ENCODE peak calls at places on chromosomes 2 and 18, in seven cellular contexts. G, A, O, H, X, Y and W are unnamed samples.

GRCh38 chr18:39795350-39795749 is 2159.7 kb upstream of the PIK3C3 start:
- DNase-seq in G (no peak), A (no peak), O (no peak), H (no peak), X (no peak), Y (no peak), W (no peak)

GRCh38 chr2:43269706-43270105 is 43.3 kb upstream of the ZFP36L2 start:
- DNase-seq in G (no peak), A (peak), O (no peak), H (no peak), X (peak), Y (peak), W (no peak)

GRCh38 chr18:13397504-13398163 is 179.1 kb downstream of the LDLRAD4 start:
- DNase-seq in G (no peak), A (no peak), O (no peak), H (no peak), X (no peak), Y (no peak), W (no peak)

GRCh38 chr18:40210696-40211095 is 1744.3 kb upstream of the PIK3C3 start:
- DNase-seq in G (no peak), A (no peak), O (no peak), H (no peak), X (no peak), Y (no peak), W (no peak)

GRCh38 chr2:207624170-207625013 is 802 bp downstream of the METTL21A start:
- DNase-seq in G (peak), A (peak), O (peak), H (peak), X (peak), Y (peak), W (peak)

GRCh38 chr2:14634885-14635871 is 2.7 kb downstream of the LRATD1 start:
- DNase-seq in G (peak), A (peak), O (no peak), H (peak), X (peak), Y (peak), W (peak)

GRCh38 chr18:73924316-73924715 is 223.3 kb downstream of the FBXO15 start:
- DNase-seq in G (no peak), A (no peak), O (no peak), H (no peak), X (no peak), Y (no peak), W (no peak)

GRCh38 chr2:236646441-236646840 is 76.8 kb downstream of the ACKR3 start:
- DNase-seq in G (no peak), A (no peak), O (no peak), H (no peak), X (peak), Y (no peak), W (no peak)

GRCh38 chr2:165274698-165275097 is 35.5 kb downstream of the SCN2A start:
- DNase-seq in G (no peak), A (peak), O (no peak), H (no peak), X (peak), Y (no peak), W (no peak)

GRCh38 chr18:46236156-46236555 is 132.0 kb downstream of the HAUS1 start:
- DNase-seq in G (no peak), A (no peak), O (no peak), H (no peak), X (no peak), Y (no peak), W (no peak)

GRCh38 chr2:241064008-241064801 is 37.9 kb downstream of the MTERF4 start:
- DNase-seq in G (peak), A (peak), O (peak), H (peak), X (peak), Y (peak), W (peak)

GRCh38 chr2:205170399-205170798 is 511.9 kb upstream of the NRP2 start:
- DNase-seq in G (no peak), A (no peak), O (no peak), H (no peak), X (no peak), Y (no peak), W (no peak)

GRCh38 chr18:72830109-72830508 is 37.7 kb downstream of the NETO1 start:
- DNase-seq in G (peak), A (no peak), O (no peak), H (peak), X (no peak), Y (no peak), W (no peak)

GRCh38 chr2:105373895-105374401 is 24.9 kb downstream of the FHL2 start:
- DNase-seq in G (no peak), A (no peak), O (no peak), H (no peak), X (no peak), Y (peak), W (no peak)

GRCh38 chr2:25313711-25314513 is 27.8 kb downstream of the DNMT3A start:
- DNase-seq in G (no peak), A (no peak), O (no peak), H (no peak), X (no peak), Y (no peak), W (no peak)

GRCh38 chr2:218298314-218298875 is 6.1 kb upstream of the TMBIM1 start:
- DNase-seq in G (no peak), A (no peak), O (no peak), H (no peak), X (no peak), Y (no peak), W (no peak)

GRCh38 chr2:25685030-25685429 is 11.7 kb upstream of the DTNB start:
- DNase-seq in G (no peak), A (no peak), O (no peak), H (no peak), X (no peak), Y (no peak), W (no peak)

GRCh38 chr2:37774976-37775907 is 103.8 kb upstream of the CDC42EP3 start:
- DNase-seq in G (no peak), A (no peak), O (no peak), H (peak), X (no peak), Y (no peak), W (no peak)

GRCh38 chr18:44229693-44230108 is 451.0 kb upstream of the SETBP1 start:
- DNase-seq in G (no peak), A (peak), O (no peak), H (peak), X (peak), Y (no peak), W (peak)

GRCh38 chr2:34578641-34579040 is 979.5 kb upstream of the FAM98A start:
- DNase-seq in G (no peak), A (no peak), O (no peak), H (peak), X (no peak), Y (no peak), W (no peak)

GRCh38 chr2:56199492-56199891 is 15.7 kb downstream of the CCDC85A start:
- DNase-seq in G (no peak), A (no peak), O (no peak), H (peak), X (no peak), Y (no peak), W (no peak)

GRCh38 chr18:3279201-3280185 is 17.6 kb downstream of the MYL12B start:
- DNase-seq in G (no peak), A (no peak), O (no peak), H (no peak), X (no peak), Y (no peak), W (no peak)

GRCh38 chr2:28956415-28956826 is 24.7 kb upstream of the TOGARAM2 start:
- DNase-seq in G (no peak), A (peak), O (peak), H (no peak), X (no peak), Y (peak), W (no peak)

GRCh38 chr18:23943104-23943503 is 71.5 kb upstream of the TTC39C start:
- DNase-seq in G (no peak), A (no peak), O (no peak), H (no peak), X (no peak), Y (no peak), W (no peak)

GRCh38 chr2:157898591-157898996 is 22.5 kb upstream of the ACVR1 start:
- DNase-seq in G (peak), A (peak), O (peak), H (peak), X (peak), Y (peak), W (no peak)

GRCh38 chr2:240920783-240921231 is 14.7 kb downstream of the CROCC2 start:
- DNase-seq in G (no peak), A (no peak), O (no peak), H (no peak), X (peak), Y (no peak), W (no peak)

GRCh38 chr2:155689791-155690190 is 642.7 kb downstream of the NR4A2 start:
- DNase-seq in G (no peak), A (no peak), O (no peak), H (no peak), X (no peak), Y (no peak), W (no peak)

GRCh38 chr2:166449439-166449838 is 44.6 kb downstream of the SCN7A start:
- DNase-seq in G (no peak), A (no peak), O (no peak), H (no peak), X (no peak), Y (no peak), W (no peak)

GRCh38 chr18:51068111-51068510 is 38.1 kb downstream of the SMAD4 start:
- DNase-seq in G (no peak), A (no peak), O (no peak), H (peak), X (no peak), Y (no peak), W (no peak)

GRCh38 chr2:99659874-99660273 is 170.1 kb upstream of the REV1 start:
- DNase-seq in G (no peak), A (no peak), O (no peak), H (peak), X (peak), Y (no peak), W (no peak)

GRCh38 chr18:5894613-5895299 is 566 bp downstream of the TMEM200C start:
- DNase-seq in G (no peak), A (peak), O (no peak), H (no peak), X (peak), Y (no peak), W (no peak)

GRCh38 chr2:43133708-43134570 is 92.5 kb downstream of the ZFP36L2 start:
- DNase-seq in G (no peak), A (no peak), O (peak), H (no peak), X (no peak), Y (peak), W (no peak)

GRCh38 chr2:72719416-72719815 is 106.4 kb downstream of the EXOC6B start:
- DNase-seq in G (no peak), A (no peak), O (no peak), H (peak), X (no peak), Y (no peak), W (no peak)

GRCh38 chr2:60710707-60711106 is 45.4 kb upstream of the PAPOLG start:
- DNase-seq in G (no peak), A (no peak), O (no peak), H (no peak), X (peak), Y (no peak), W (no peak)

GRCh38 chr2:415986-416610 is 128.2 kb upstream of the ALKAL2 start:
- DNase-seq in G (no peak), A (no peak), O (no peak), H (no peak), X (no peak), Y (no peak), W (no peak)

GRCh38 chr2:123518387-123518786 is 506.7 kb upstream of the CNTNAP5 start:
- DNase-seq in G (no peak), A (no peak), O (no peak), H (peak), X (no peak), Y (no peak), W (no peak)

GRCh38 chr2:188787661-188788044 is 186.5 kb upstream of the COL3A1 start:
- DNase-seq in G (no peak), A (no peak), O (no peak), H (no peak), X (no peak), Y (no peak), W (no peak)

DNA sequence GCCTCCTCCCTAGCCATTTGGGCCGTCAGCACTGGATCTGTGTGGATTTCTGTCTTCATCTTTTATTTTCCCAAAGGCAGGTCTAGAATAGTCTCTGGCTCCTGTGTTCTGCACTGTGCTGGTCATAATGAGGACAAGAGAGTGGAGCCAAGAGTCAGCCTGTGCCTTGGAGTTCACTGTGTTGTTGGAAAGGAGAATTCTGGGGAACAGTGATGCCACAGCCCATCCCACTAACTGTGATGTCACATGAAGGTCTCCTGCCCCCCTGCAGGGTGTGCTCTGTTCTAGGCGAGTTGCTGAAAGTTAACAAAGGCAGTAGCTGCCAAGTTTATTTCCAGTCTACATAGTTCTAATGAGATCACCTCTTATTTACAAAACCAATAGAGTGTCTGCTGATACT is 248.5 kb downstream of the TPGS2 start:
- DNase-seq in G (no peak), A (no peak), O (no peak), H (no peak), X (peak), Y (no peak), W (no peak)
- H3K27ac ChIP-seq in G (no peak), A (no peak), O (no peak), H (peak), X (no peak), Y (no peak), W (peak)

DNA sequence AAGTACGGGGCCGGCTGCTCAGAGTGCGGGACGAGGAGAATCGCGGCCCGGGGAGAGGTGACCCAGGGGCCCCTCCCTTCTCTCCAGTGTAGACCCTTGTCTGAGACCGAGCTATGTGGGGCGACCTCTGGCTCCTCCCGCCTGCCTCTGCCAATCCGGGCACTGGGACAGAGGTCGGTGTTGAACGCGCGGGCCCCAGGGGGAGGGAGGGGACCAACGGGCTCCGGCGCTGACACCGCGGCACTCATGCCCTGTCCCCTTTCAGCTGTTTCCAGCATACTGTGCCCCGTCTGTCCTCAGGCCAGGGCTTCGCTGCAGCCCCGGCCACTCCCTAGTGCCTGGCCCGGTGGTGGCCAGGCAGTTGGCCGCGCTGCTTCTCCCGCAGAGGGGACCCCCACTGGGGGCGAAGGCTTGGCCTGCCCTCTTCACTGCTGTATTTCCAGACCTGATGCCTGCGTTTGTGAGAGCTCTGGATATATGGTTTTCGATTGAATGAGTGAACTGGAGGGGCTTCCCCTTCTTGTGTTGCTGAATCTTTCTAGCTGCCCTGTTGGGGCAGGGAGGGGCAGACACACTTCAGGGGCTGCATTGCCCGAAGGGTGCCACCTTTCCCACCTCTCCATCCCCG is 809 bp downstream of the DBI start:
- DNase-seq in G (peak), A (peak), O (peak), H (peak), X (peak), Y (peak), W (peak)
- H3K27ac ChIP-seq in G (peak), A (peak), O (peak), H (peak), X (peak), Y (peak), W (peak)

DNA sequence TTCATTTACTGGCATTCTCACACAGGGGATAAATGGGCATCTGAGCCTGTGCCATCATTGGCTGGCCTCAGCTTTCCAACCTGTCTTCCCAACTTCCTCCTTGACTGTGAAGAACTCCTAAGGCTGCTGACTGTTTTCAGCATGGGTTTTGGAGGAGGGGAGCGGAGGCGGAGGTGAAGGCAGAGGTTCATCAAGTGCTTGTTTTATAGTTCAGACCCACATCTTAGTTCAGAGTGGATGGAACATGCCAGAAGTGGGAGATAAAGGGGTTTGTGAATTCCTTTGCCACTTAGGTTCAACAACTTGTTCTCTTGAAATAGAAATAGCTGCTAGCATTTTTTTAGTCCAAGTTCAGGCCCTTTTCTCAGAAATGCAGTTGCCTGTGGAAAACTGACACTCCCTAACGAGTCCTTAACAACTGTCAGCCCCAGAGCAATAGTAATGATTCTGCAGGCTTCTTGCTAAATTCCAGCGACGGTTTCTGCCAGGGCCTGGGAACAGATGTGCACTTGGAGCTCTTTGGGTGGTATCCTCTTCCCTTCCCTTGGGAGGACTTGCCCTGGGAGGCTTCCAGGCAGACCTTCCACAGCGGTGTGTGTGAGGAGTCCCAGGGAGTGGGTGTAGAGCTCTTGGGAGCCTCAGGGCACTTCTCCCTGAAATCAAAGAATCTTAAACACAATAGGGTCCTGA is 30.1 kb upstream of the ITGA6 start:
- DNase-seq in G (no peak), A (no peak), O (no peak), H (no peak), X (no peak), Y (no peak), W (no peak)
- H3K27ac ChIP-seq in G (no peak), A (no peak), O (no peak), H (no peak), X (no peak), Y (no peak), W (no peak)

DNA sequence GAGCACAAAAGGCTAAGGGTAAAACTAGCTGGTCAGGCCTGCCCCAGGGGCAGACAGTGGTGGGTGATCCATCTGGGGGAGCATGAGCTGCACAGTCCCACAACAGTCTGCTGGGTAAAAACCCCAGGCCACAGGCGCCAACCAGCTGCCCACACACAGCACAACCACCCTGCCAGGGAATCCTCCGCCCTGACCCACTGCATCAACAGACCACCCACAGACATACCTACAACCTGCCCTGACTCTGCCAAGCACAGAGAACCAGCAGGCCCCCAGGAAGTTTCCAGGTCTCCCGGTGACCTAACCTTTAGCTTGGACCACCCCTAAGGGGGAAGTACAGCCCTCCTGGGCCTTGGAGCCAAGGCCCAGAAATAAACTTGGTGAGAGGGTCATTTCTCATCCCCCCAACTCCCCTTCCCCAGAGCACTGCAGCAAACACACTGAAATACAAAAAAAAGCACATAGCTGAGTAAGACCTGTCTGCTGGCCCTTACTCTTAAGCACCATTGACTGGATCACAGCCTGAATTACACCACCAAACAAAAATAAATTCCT is 118.3 kb upstream of the CAB39 start:
- DNase-seq in G (no peak), A (no peak), O (no peak), H (no peak), X (no peak), Y (no peak), W (no peak)
- H3K27ac ChIP-seq in G (no peak), A (no peak), O (no peak), H (no peak), X (no peak), Y (no peak), W (no peak)

GRCh38 chr2:171158790-171159325 is 1.8 kb downstream of the TLK1 start:
- DNase-seq in G (no peak), A (no peak), O (no peak), H (peak), X (no peak), Y (peak), W (no peak)
- H3K27ac ChIP-seq in G (peak), A (no peak), O (peak), H (no peak), X (peak), Y (peak), W (peak)

DNA sequence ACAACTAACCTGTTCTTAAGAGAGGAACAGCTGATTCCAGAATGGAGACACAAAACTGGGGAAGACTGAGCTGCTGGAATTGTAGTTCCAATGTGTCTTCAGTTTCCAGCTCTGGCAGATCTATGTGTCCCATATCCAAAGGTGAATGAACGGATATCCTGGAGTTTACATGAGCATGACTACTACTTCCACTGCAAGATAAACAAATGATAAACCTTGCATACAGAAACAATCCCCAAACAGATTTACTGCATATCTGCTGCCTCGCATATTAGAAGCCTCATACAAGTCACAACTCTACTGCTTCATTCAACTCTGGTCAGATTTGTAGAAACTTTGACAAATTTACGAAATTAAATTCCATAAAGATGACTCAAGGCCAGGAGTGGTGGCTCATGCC is 15.0 kb downstream of the RTTN start:
- DNase-seq in G (no peak), A (no peak), O (no peak), H (peak), X (no peak), Y (no peak), W (no peak)
- H3K27ac ChIP-seq in G (peak), A (no peak), O (no peak), H (peak), X (no peak), Y (no peak), W (no peak)

GRCh38 chr2:27152796-27153464 is 4.1 kb downstream of the TCF23 start:
- DNase-seq in G (no peak), A (no peak), O (no peak), H (peak), X (no peak), Y (peak), W (no peak)
- H3K27ac ChIP-seq in G (no peak), A (no peak), O (no peak), H (no peak), X (no peak), Y (no peak), W (no peak)

DNA sequence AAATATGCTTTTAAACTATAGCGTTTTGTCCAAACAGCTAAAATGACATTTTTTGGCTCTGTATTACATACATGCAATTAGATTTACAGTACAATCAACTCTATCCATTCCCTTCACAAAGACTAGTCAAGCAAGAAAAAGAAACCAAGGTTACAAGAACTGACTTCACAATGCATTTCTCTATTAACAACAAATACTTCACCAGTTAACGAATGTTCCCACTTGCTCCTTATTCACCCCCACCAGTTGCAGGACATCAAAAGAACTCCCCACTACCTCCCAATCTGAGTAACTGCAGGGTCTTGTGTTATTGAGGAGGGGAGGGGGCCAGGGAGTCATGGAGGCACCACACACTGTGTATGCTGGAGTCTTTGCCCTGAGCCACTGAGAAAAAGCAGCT is 34.9 kb downstream of the LAMA1 start:
- DNase-seq in G (no peak), A (no peak), O (no peak), H (no peak), X (no peak), Y (no peak), W (no peak)
- H3K27ac ChIP-seq in G (no peak), A (peak), O (no peak), H (no peak), X (no peak), Y (no peak), W (no peak)